ENCODE peak calls at places on chromosomes 2 and 18, in four cellular contexts. M, T, C and U are unnamed samples.

GRCh38 chr2:9779572-9780264 is 63.6 kb upstream of the TAF1B start:
- DNase-seq in M (no peak), T (no peak), C (peak), U (no peak)

GRCh38 chr18:68564961-68565360 is 149.9 kb downstream of the TMX3 start:
- DNase-seq in M (no peak), T (peak), C (no peak), U (no peak)

GRCh38 chr18:76356666-76357065 is 138.4 kb downstream of the ZNF516 start:
- DNase-seq in M (no peak), T (no peak), C (no peak), U (no peak)

GRCh38 chr2:231929961-231930600 is 3.9 kb upstream of the NPPC start:
- DNase-seq in M (no peak), T (no peak), C (no peak), U (peak)

GRCh38 chr2:156687715-156688114 is 251.5 kb downstream of the GPD2 start:
- DNase-seq in M (no peak), T (no peak), C (no peak), U (no peak)

GRCh38 chr18:58784601-58785137 is 80.0 kb upstream of the ZNF532 start:
- DNase-seq in M (no peak), T (peak), C (no peak), U (peak)

GRCh38 chr18:11154369-11154982 is 5.1 kb upstream of the PIEZO2 start:
- DNase-seq in M (no peak), T (peak), C (no peak), U (peak)

GRCh38 chr2:128250409-128251025 is 68.2 kb downstream of the HS6ST1 start:
- DNase-seq in M (no peak), T (no peak), C (no peak), U (no peak)

GRCh38 chr2:217741381-217741955 is 261.3 kb downstream of the TNS1 start:
- DNase-seq in M (peak), T (no peak), C (no peak), U (no peak)

GRCh38 chr18:76897257-76897656 is 74.9 kb downstream of the ZNF236 start:
- DNase-seq in M (no peak), T (no peak), C (no peak), U (no peak)

GRCh38 chr2:64727013-64727767 is 73.5 kb upstream of the SERTAD2 start:
- DNase-seq in M (no peak), T (no peak), C (no peak), U (no peak)

GRCh38 chr2:112149866-112150435 is 11.8 kb downstream of the FBLN7 start:
- DNase-seq in M (peak), T (no peak), C (no peak), U (no peak)

GRCh38 chr18:12991839-12992216 is 666 bp downstream of the CEP192 start:
- DNase-seq in M (no peak), T (no peak), C (no peak), U (no peak)

GRCh38 chr2:122136071-122136470 is 380.6 kb downstream of the TSN start:
- DNase-seq in M (no peak), T (peak), C (no peak), U (peak)

GRCh38 chr18:14912967-14913366 is 165.0 kb downstream of the ANKRD30B start:
- DNase-seq in M (no peak), T (no peak), C (no peak), U (no peak)

GRCh38 chr2:54455584-54456525 is at the start of gene SPTBN1:
- DNase-seq in M (peak), T (peak), C (peak), U (peak)

GRCh38 chr2:219350215-219350937 is 17.8 kb upstream of the RESP18 start:
- DNase-seq in M (no peak), T (peak), C (no peak), U (no peak)

GRCh38 chr2:29444150-29444549 is 328.9 kb downstream of the CLIP4 start:
- DNase-seq in M (no peak), T (no peak), C (no peak), U (no peak)

GRCh38 chr2:42105330-42106256 is 57.8 kb downstream of the PKDCC start:
- DNase-seq in M (peak), T (no peak), C (peak), U (no peak)

GRCh38 chr2:10490806-10491291 is 42.7 kb upstream of the ODC1 start:
- DNase-seq in M (peak), T (no peak), C (no peak), U (no peak)

GRCh38 chr2:974454-974853 is 23.8 kb downstream of the SNTG2 start:
- DNase-seq in M (no peak), T (no peak), C (no peak), U (no peak)

GRCh38 chr2:234792566-234792965 is 159.3 kb upstream of the SH3BP4 start:
- DNase-seq in M (no peak), T (peak), C (no peak), U (peak)

DNA sequence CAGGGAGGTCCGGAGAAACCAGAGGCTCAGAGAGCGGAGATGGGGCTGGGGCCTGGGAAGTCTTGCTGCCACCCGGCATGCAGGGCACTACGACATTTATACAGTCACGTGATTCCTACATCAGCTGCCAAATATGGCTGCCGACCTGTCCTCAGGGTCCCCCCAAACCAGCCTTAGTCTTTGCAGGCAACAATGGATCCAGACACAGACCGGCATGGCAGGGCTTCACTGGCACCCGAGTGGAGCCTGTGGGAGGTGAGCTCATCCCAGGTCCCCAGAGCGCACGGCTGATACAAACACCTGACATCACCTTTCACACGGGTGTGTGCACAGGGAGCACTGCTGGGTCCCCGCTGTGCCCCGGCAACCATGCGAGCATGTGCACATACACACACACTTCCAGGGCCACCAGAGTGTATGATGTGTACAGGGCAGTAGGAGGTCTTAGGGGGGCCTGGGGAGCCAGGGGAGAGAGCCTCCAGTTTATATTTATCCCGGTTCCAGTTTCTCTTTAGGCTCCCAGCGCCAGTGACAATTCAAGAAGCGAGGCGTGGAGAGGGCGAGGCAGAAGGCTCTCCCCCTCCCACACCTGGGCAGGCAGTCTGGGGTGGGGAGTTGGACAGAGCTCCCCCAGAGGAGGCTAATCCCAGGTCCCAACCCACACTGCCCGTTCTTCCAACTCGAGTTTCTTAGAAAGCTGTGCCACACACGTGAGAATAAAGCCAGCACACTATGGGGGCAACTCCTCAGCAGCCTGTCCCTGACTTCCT is 2.7 kb downstream of the SEMA4C start:
- DNase-seq in M (no peak), T (no peak), C (no peak), U (no peak)
- H3K27ac ChIP-seq in M (peak), T (peak), C (no peak), U (no peak)

GRCh38 chr2:133286326-133286922 is 281.8 kb downstream of the NCKAP5 start:
- DNase-seq in M (no peak), T (peak), C (no peak), U (no peak)
- TF ChIP-seq CTCF in M (no peak), T (no peak), C (no peak), U (no peak)

DNA sequence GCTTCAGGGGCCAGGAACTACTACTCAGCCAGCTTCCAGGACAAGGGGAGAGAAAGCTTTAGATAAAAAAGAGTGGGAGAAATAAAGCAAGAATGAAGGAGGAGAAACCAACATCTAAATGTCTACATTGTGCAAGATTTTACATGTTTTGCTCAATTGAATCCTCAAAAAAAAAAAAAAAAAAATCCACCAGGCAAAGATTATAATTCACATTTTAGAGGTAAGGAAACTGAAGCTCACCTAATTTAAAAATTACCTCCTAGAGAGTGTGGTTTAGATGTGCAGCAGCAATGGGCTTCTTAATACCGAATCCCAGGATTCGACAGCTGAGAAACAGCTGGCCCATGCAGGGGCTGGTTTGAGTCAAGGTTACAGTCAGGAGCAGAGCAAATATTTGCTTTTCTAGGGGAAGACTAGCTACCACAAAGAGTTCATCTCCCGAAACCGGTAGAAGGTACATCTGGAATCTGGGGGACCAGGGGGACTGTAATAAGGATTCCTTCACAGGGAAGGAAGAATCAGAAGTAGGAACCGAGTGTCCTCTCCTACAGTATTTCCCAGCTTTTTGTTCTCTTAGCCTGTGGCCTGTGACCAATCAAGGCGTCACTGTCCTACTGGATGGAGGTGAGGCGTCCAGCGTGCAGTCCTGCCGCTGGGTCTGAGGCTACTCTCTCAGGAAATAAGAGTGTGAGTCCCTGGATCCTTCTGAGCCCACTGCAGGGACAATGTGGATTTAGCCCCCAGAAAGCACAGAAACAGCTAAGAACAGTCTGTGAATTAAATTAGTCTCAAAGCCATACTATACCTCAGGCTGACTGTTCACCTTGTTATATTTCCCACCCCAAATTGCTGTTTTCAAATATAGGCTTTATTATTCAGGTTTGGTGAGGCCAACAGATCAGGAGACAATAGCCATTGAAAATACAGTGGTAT is 42.3 kb downstream of the IL1R2 start:
- DNase-seq in M (no peak), T (no peak), C (no peak), U (no peak)
- H3K27ac ChIP-seq in M (peak), T (peak), C (no peak), U (no peak)

GRCh38 chr2:199596549-199596948 is 138.8 kb upstream of the SATB2 start:
- DNase-seq in M (peak), T (no peak), C (no peak), U (peak)
- TF ChIP-seq CTCF in M (peak), T (peak), C (no peak), U (peak)

DNA sequence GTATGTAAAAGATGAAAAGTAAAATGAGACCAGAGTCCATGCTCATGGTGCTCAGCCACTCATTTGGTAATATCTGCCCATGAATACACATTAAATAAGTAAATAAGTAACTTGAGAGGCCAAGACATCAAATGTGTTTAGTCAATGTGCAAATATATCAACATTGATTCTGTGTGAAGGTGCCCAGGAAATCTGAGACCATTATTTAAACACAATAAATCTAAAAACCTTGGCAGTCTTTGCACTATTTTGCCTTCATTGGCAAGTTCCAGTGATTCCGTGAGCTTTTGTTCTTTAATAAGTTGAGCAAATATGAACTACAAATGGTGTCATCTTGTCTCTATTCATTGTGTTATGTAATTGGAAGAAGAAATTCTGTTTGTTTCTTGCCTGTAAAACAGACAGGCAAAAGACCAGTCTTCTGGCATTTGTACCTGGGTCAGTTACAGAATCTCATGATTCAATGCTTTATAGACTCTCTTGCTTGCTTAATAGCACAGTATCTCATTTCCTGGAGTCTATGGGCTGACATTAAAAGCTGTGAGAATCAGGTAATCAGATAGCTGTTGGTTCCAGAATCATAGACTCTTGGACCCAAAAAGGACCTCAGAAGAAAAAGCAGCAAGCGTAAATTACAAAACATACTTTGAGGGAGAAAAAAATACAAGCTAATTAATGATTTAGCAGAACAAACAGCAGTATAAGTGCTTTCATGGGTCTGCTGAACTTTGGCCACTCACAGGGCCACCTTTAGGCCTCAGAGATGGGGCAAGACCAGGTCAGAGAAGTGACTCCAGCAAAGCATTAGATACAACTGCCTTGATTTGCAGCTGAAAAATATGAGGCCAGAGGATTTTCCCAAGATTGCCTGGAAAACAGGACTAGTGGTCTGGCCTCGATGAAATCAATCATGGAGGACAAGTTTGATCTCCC is 20.0 kb upstream of the SERPINB3 start:
- DNase-seq in M (no peak), T (no peak), C (no peak), U (no peak)
- H3K27ac ChIP-seq in M (no peak), T (no peak), C (no peak), U (no peak)

DNA sequence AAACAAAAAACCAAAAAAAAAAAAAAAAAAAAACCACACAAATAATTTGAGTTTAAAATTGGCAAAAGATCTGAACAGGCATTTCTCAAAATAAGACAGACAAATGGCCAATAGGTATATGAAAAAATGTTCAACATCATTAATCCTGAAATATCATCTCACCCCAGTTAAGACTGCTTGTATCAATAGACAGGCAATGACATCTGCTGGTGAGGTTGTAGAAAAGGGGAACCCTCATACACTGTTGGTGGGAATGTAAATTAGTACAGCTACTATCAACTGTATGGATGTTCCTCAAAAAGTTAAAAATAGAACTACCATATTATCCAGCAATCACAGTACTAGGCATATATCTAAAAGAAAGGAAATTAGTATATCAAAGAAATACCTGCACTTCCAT is 523.1 kb downstream of the XIRP2 start:
- DNase-seq in M (no peak), T (no peak), C (no peak), U (no peak)
- TF ChIP-seq CTCF in M (no peak), T (peak), C (no peak), U (no peak)

DNA sequence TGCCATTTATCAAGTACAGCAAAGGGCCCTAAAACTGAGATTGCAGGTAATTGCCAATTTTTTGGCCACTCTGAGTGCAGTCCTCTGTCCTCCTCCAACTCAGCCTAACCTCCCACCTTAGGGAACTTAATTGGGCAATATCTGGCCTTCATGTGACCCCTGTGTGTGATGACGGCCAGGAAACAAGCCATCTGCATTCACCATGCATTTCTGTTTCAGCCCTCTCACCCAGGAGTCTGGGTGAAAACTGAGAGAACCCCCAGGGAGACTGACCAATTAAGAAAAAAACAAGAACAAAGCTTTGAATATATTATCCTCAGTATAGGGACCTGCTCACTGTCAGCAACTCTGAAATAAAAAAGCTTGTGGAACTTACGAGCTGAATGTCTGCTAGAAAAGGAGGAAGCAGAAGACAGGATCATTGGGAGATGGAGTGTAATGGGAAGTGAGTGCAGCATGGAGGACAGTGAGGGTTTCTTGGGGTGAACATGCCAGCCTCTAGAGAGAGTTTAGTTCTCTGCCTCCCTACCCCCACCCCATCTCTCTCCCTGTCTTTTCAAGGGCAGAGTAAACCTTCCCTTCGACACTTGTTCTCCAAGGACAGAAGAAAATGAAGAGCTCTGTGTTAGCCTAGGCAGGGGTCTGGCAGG is 9.6 kb downstream of the MAPRE2 start:
- DNase-seq in M (no peak), T (no peak), C (no peak), U (no peak)
- H3K27ac ChIP-seq in M (no peak), T (peak), C (no peak), U (peak)

DNA sequence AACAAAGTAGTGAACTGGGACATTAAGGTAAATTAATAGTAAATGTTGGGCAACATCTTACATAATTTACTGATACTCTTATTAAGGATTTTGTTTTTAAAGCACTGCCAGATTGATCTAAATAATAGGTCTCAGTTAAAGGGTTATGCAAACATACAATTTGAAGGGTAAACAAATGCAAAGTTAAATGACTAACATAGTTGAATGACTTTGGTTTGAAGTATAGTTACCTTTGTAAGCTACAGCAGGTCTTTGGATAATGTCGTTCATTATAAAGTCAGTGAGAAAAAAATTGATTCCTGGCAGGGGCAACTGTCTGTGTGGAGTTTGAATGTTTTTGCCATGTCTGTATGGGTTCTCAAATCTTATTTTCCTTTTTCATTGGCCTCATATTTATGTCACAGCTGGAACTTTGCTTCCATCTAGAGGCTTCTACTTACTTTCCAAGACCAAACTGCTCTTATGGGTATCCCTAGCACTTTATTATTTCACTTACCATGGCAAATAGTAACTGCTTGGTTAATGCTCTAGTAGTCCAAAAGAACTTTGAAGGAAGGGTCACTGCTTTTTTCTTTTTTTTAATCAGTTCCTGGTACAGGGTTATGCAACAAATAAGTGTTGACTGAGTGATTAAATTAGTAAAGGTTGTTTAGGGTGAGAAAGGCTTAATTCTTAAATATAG is 107.8 kb downstream of the NBEAL1 start:
- DNase-seq in M (no peak), T (no peak), C (no peak), U (no peak)
- TF ChIP-seq CTCF in M (peak), T (no peak), C (no peak), U (no peak)

GRCh38 chr2:152223997-152224396 is 48.4 kb upstream of the STAM2 start:
- DNase-seq in M (no peak), T (peak), C (no peak), U (no peak)
- H3K27ac ChIP-seq in M (no peak), T (no peak), C (no peak), U (no peak)

GRCh38 chr2:113225505-113226259 is 51.9 kb downstream of the PSD4 start:
- DNase-seq in M (no peak), T (peak), C (no peak), U (peak)

GRCh38 chr2:113227698-113228097 is 51.0 kb downstream of the PAX8 start:
- DNase-seq in M (no peak), T (no peak), C (no peak), U (no peak)

GRCh38 chr2:113226462-113226861 is 52.3 kb downstream of the PAX8 start:
- DNase-seq in M (no peak), T (no peak), C (no peak), U (no peak)

GRCh38 chr2:113228351-113228750 is 50.4 kb downstream of the PAX8 start:
- DNase-seq in M (no peak), T (no peak), C (no peak), U (no peak)

DNA sequence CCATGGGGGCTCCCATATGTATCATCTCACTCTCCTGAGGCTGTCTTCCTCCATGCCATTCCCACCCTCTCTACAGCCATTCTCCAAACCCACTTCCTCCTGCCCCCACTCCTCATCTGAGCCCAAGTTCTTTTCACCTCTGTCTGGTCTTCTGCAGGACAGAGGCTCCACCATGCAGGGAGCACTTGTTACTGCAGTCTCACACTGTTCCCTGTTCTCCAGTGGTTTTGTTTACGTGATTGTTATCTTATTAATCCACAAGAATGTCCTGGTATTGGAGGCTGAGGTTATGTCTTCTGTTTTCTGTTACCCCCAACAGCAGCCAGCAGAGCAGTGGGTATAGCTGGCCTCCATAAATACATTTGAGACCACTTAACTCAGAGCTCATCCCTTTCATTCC is 51.4 kb downstream of the PAX8 start:
- DNase-seq in M (no peak), T (no peak), C (no peak), U (no peak)
- TF ChIP-seq CTCF in M (no peak), T (peak), C (no peak), U (no peak)